ENCODE peak calls at places on chromosomes 2 and 18, in ten cellular contexts. G is SK-N-MC; Q is CD8-positive, alpha-beta T cell; F is SJSA1; S is endothelial cell of umbilical vein; V is aorta; D is stomach; I is osteoblast; Z is hepatocyte; H is CD4-positive, alpha-beta T cell. E is an unnamed sample.

GRCh38 chr2:187573722-187574121 is 19.5 kb upstream of the TFPI start:
- DNase-seq in G (no peak), Q (no peak), F (no peak), S (no peak), V (no peak), D (no peak), I (no peak), Z (no peak), H (no peak), E (no peak)

GRCh38 chr18:63705401-63705800 is 2.6 kb downstream of the SERPINB11 start:
- DNase-seq in G (no peak), Q (no peak), F (no peak), S (no peak), V (no peak), D (no peak), I (no peak), Z (no peak), H (no peak), E (no peak)

GRCh38 chr2:10601866-10602566 is 87.8 kb downstream of the NOL10 start:
- DNase-seq in G (no peak), Q (no peak), F (no peak), S (no peak), V (no peak), D (no peak), I (no peak), Z (no peak), H (no peak), E (no peak)

GRCh38 chr2:211114826-211115450 is 558.5 kb downstream of the CPS1 start:
- DNase-seq in G (no peak), Q (no peak), F (no peak), S (no peak), V (no peak), D (no peak), I (no peak), Z (no peak), H (no peak), E (peak)

GRCh38 chr2:177036754-177037153 is 175.8 kb upstream of the HNRNPA3 start:
- DNase-seq in G (no peak), Q (no peak), F (no peak), S (no peak), V (no peak), D (no peak), I (peak), Z (no peak), H (no peak), E (no peak)

GRCh38 chr2:183255406-183255805 is 131.2 kb downstream of the NUP35 start:
- DNase-seq in G (no peak), Q (no peak), F (no peak), S (no peak), V (no peak), D (no peak), I (no peak), Z (no peak), H (no peak), E (no peak)

GRCh38 chr2:112198780-112199179 is 56.1 kb downstream of the ZC3H8 start:
- DNase-seq in G (no peak), Q (no peak), F (no peak), S (peak), V (no peak), D (no peak), I (no peak), Z (no peak), H (no peak), E (no peak)

GRCh38 chr18:51437280-51438271 is 240.1 kb upstream of the MEX3C start:
- DNase-seq in G (no peak), Q (no peak), F (no peak), S (no peak), V (no peak), D (no peak), I (no peak), Z (no peak), H (no peak), E (no peak)

GRCh38 chr2:238974510-238975166 is 126.8 kb downstream of the TWIST2 start:
- DNase-seq in G (no peak), Q (no peak), F (peak), S (peak), V (no peak), D (no peak), I (peak), Z (no peak), H (no peak), E (peak)

GRCh38 chr2:165055081-165055879 is 100.0 kb upstream of the SLC38A11 start:
- DNase-seq in G (no peak), Q (no peak), F (no peak), S (peak), V (no peak), D (no peak), I (no peak), Z (peak), H (no peak), E (no peak)

GRCh38 chr2:226227341-226227740 is 572.3 kb downstream of the IRS1 start:
- DNase-seq in G (no peak), Q (no peak), F (no peak), S (no peak), V (no peak), D (no peak), I (no peak), Z (no peak), H (no peak), E (no peak)

GRCh38 chr2:71000780-71001591 is 6.3 kb upstream of the TEX261 start:
- DNase-seq in G (peak), Q (peak), F (peak), S (peak), V (peak), D (peak), I (peak), Z (peak), H (peak), E (peak)

GRCh38 chr2:64133828-64134227 is 10.4 kb downstream of the PELI1 start:
- DNase-seq in G (no peak), Q (no peak), F (no peak), S (peak), V (no peak), D (no peak), I (no peak), Z (no peak), H (no peak), E (no peak)

GRCh38 chr2:75003773-75004172 is 45.3 kb downstream of the POLE4 start:
- DNase-seq in G (no peak), Q (no peak), F (no peak), S (no peak), V (no peak), D (no peak), I (no peak), Z (no peak), H (no peak), E (no peak)

GRCh38 chr2:27273123-27273522 is 2.1 kb upstream of the DNAJC5G start:
- DNase-seq in G (no peak), Q (no peak), F (no peak), S (no peak), V (no peak), D (no peak), I (no peak), Z (no peak), H (no peak), E (no peak)

GRCh38 chr2:46942143-46942526 is 26.5 kb upstream of the MCFD2 start:
- DNase-seq in G (no peak), Q (peak), F (no peak), S (peak), V (no peak), D (peak), I (peak), Z (peak), H (peak), E (no peak)

GRCh38 chr2:172556284-172557033 is 569 bp downstream of the PDK1 start:
- DNase-seq in G (no peak), Q (peak), F (peak), S (peak), V (peak), D (peak), I (peak), Z (peak), H (peak), E (peak)

GRCh38 chr2:50178050-50178449 is 853.9 kb downstream of the NRXN1 start:
- DNase-seq in G (no peak), Q (no peak), F (no peak), S (no peak), V (no peak), D (no peak), I (no peak), Z (no peak), H (no peak), E (no peak)

GRCh38 chr2:132910432-132910831 is 240.4 kb upstream of the LYPD1 start:
- DNase-seq in G (no peak), Q (no peak), F (no peak), S (no peak), V (no peak), D (no peak), I (no peak), Z (no peak), H (no peak), E (no peak)

GRCh38 chr2:242030226-242030575 is 160.7 kb downstream of the RTP5 start:
- DNase-seq in G (no peak), Q (no peak), F (peak), S (no peak), V (no peak), D (no peak), I (no peak), Z (no peak), H (no peak), E (no peak)

GRCh38 chr18:57864615-57865121 is 61.6 kb upstream of the ATP8B1 start:
- DNase-seq in G (no peak), Q (no peak), F (no peak), S (no peak), V (no peak), D (no peak), I (no peak), Z (no peak), H (no peak), E (no peak)

GRCh38 chr2:70489165-70489564 is 64.5 kb downstream of the TGFA start:
- DNase-seq in G (no peak), Q (no peak), F (no peak), S (no peak), V (no peak), D (no peak), I (no peak), Z (no peak), H (no peak), E (no peak)

GRCh38 chr18:45837283-45838070 is 12.0 kb downstream of the SIGLEC15 start:
- DNase-seq in G (no peak), Q (peak), F (no peak), S (peak), V (peak), D (peak), I (no peak), Z (peak), H (no peak), E (no peak)

GRCh38 chr2:140085674-140086073 is 1305.5 kb upstream of the NXPH2 start:
- DNase-seq in G (no peak), Q (no peak), F (no peak), S (peak), V (no peak), D (no peak), I (no peak), Z (no peak), H (no peak), E (no peak)

GRCh38 chr2:121562269-121563176 is 31.8 kb downstream of the RNU4ATAC start:
- DNase-seq in G (no peak), Q (no peak), F (no peak), S (no peak), V (no peak), D (no peak), I (no peak), Z (no peak), H (no peak), E (no peak)

GRCh38 chr2:222930862-222931261 is 70.0 kb downstream of the ACSL3 start:
- DNase-seq in G (no peak), Q (no peak), F (no peak), S (peak), V (no peak), D (no peak), I (no peak), Z (no peak), H (no peak), E (no peak)

GRCh38 chr2:10614940-10615339 is 74.8 kb downstream of the NOL10 start:
- DNase-seq in G (no peak), Q (no peak), F (no peak), S (peak), V (no peak), D (no peak), I (no peak), Z (no peak), H (no peak), E (no peak)

GRCh38 chr2:11080253-11081115 is 74.8 kb upstream of the SLC66A3 start:
- DNase-seq in G (no peak), Q (no peak), F (peak), S (no peak), V (no peak), D (no peak), I (no peak), Z (no peak), H (no peak), E (no peak)

GRCh38 chr2:46163804-46164569 is 133.2 kb upstream of the EPAS1 start:
- DNase-seq in G (no peak), Q (no peak), F (no peak), S (no peak), V (no peak), D (no peak), I (no peak), Z (peak), H (no peak), E (no peak)

GRCh38 chr2:172550419-172550818 is 5.5 kb upstream of the PDK1 start:
- DNase-seq in G (no peak), Q (no peak), F (no peak), S (no peak), V (no peak), D (no peak), I (no peak), Z (no peak), H (no peak), E (no peak)

GRCh38 chr2:163207706-163208370 is 369.3 kb upstream of the KCNH7 start:
- DNase-seq in G (no peak), Q (no peak), F (no peak), S (no peak), V (no peak), D (no peak), I (no peak), Z (no peak), H (no peak), E (no peak)

GRCh38 chr18:54223568-54224241 is 764 bp downstream of the MBD2 start:
- DNase-seq in G (no peak), Q (peak), F (peak), S (peak), V (peak), D (peak), I (peak), Z (peak), H (peak), E (no peak)

GRCh38 chr2:178403671-178404379 is 47.1 kb downstream of the PRKRA start:
- DNase-seq in G (no peak), Q (no peak), F (no peak), S (no peak), V (no peak), D (no peak), I (no peak), Z (no peak), H (no peak), E (no peak)

GRCh38 chr2:108268001-108268400 is 20.7 kb upstream of the SULT1C2 start:
- DNase-seq in G (no peak), Q (no peak), F (peak), S (no peak), V (no peak), D (no peak), I (peak), Z (no peak), H (no peak), E (no peak)

GRCh38 chr2:166539340-166540162 is 45.5 kb upstream of the SCN7A start:
- DNase-seq in G (peak), Q (peak), F (no peak), S (peak), V (no peak), D (no peak), I (no peak), Z (peak), H (no peak), E (no peak)

GRCh38 chr2:236876642-236877041 is 209.0 kb upstream of the COPS8 start:
- DNase-seq in G (no peak), Q (no peak), F (no peak), S (no peak), V (no peak), D (no peak), I (no peak), Z (no peak), H (no peak), E (no peak)

GRCh38 chr2:71833272-71833671 is 314.4 kb downstream of the CYP26B1 start:
- DNase-seq in G (no peak), Q (no peak), F (no peak), S (no peak), V (no peak), D (no peak), I (no peak), Z (no peak), H (no peak), E (no peak)

GRCh38 chr18:42706029-42706608 is 409.4 kb downstream of the RIT2 start:
- DNase-seq in G (no peak), Q (no peak), F (no peak), S (no peak), V (no peak), D (no peak), I (no peak), Z (no peak), H (no peak), E (no peak)

GRCh38 chr2:233445152-233445830 is 91.0 kb downstream of the DGKD start:
- DNase-seq in G (no peak), Q (no peak), F (no peak), S (no peak), V (peak), D (no peak), I (peak), Z (no peak), H (no peak), E (no peak)

GRCh38 chr2:46801731-46802664 is 113.6 kb downstream of the MCFD2 start:
- DNase-seq in G (no peak), Q (no peak), F (peak), S (no peak), V (peak), D (no peak), I (peak), Z (no peak), H (no peak), E (no peak)

GRCh38 chr2:190506666-190507065 is 27.9 kb downstream of the NEMP2 start:
- DNase-seq in G (no peak), Q (no peak), F (no peak), S (no peak), V (no peak), D (no peak), I (no peak), Z (no peak), H (no peak), E (no peak)
- H3K27ac ChIP-seq in G (no peak), Q (peak), F (no peak), S (no peak), V (no peak), D (no peak), I (no peak), Z (no peak), H (no peak), E (peak)

GRCh38 chr2:12816379-12817306 is 99.9 kb downstream of the TRIB2 start:
- DNase-seq in G (no peak), Q (no peak), F (no peak), S (no peak), V (no peak), D (no peak), I (peak), Z (no peak), H (no peak), E (no peak)

GRCh38 chr2:12819098-12819465 is 102.3 kb downstream of the TRIB2 start:
- DNase-seq in G (no peak), Q (no peak), F (peak), S (peak), V (no peak), D (peak), I (peak), Z (peak), H (no peak), E (no peak)

GRCh38 chr2:12819721-12820120 is 103.0 kb downstream of the TRIB2 start:
- DNase-seq in G (no peak), Q (no peak), F (no peak), S (no peak), V (no peak), D (no peak), I (no peak), Z (no peak), H (no peak), E (no peak)

GRCh38 chr2:12818416-12819097 is 101.8 kb downstream of the TRIB2 start:
- DNase-seq in G (no peak), Q (no peak), F (no peak), S (no peak), V (no peak), D (no peak), I (no peak), Z (no peak), H (no peak), E (no peak)

GRCh38 chr2:12817870-12818269 is 101.1 kb downstream of the TRIB2 start:
- DNase-seq in G (no peak), Q (no peak), F (no peak), S (no peak), V (no peak), D (no peak), I (no peak), Z (no peak), H (no peak), E (no peak)
- H3K27ac ChIP-seq in G (no peak), Q (no peak), F (no peak), S (no peak), V (no peak), D (peak), I (peak), Z (no peak), H (no peak), E (no peak)

DNA sequence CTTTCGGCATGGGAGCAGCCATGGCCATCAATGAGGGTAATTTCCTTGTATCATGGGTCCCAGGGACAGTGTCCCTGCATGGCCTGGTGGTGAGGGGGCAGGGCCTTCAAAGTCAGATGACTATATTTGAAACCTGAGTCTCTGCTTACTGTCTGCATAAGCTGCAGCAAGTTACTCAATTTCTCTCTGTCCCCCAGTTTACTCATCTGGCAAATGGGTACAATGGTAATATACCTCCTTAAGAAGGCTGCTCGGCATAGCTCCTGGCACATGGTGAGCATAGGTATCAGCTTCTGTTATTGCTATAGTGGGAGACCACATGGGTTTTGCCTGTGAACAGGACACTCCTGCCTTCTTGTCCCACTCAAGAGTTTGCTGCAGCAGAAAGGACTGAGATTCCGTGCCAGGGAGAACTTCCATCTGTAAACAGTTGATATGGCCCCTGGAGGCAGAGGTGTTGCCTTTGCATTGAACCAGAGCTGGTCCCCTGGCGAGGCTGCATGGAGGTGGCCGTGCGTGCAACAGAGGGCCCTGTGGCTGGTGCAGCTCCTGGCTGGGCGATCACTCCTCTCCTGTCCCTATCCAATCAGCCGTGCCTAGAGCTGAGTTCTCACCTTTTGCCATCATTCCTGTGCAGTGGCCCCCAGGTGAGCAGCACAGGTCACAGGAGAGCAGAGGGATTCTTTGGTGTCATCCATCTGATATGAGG is 22.7 kb upstream of the IGFBP5 start:
- DNase-seq in G (no peak), Q (no peak), F (no peak), S (no peak), V (no peak), D (no peak), I (no peak), Z (no peak), H (no peak), E (no peak)
- H3K27ac ChIP-seq in G (no peak), Q (no peak), F (no peak), S (no peak), V (no peak), D (no peak), I (no peak), Z (no peak), H (no peak), E (no peak)

GRCh38 chr2:43005211-43005974 is 213.0 kb upstream of the HAAO start:
- DNase-seq in G (no peak), Q (no peak), F (no peak), S (no peak), V (no peak), D (peak), I (peak), Z (peak), H (no peak), E (peak)
- H3K27ac ChIP-seq in G (no peak), Q (no peak), F (no peak), S (no peak), V (no peak), D (peak), I (no peak), Z (peak), H (no peak), E (peak)

GRCh38 chr2:232345251-232345650 is 33.3 kb upstream of the ALPP start:
- DNase-seq in G (no peak), Q (no peak), F (no peak), S (no peak), V (peak), D (no peak), I (no peak), Z (no peak), H (no peak), E (no peak)
- H3K27ac ChIP-seq in G (no peak), Q (no peak), F (no peak), S (no peak), V (no peak), D (no peak), I (no peak), Z (no peak), H (no peak), E (no peak)